ENCODE peak calls at places on chromosomes 4 and X, in nine cellular contexts. P is bronchial epithelial cell, L is psoas muscle, F is lower lobe of right lung, I is WTC11, E is BE2C, Z is progenitor cell of endocrine pancreas, D is NB4, Q is colonic mucosa. B is an unnamed sample.

GRCh38 chrX:17580529-17581155 is 156.7 kb upstream of the SCML1 start:
- DNase-seq in P (no peak), L (no peak), F (no peak), I (no peak), E (no peak), Z (no peak), D (no peak), Q (no peak), B (no peak)

GRCh38 chr4:21830272-21830671 is 118.3 kb downstream of the KCNIP4 start:
- DNase-seq in P (no peak), L (no peak), F (no peak), I (no peak), E (no peak), Z (no peak), D (no peak), Q (no peak), B (no peak)

GRCh38 chrX:140701480-140701879 is 8.1 kb upstream of the LINC00632 start:
- DNase-seq in P (peak), L (no peak), F (no peak), I (no peak), E (peak), Z (no peak), D (peak), Q (no peak), B (no peak)

GRCh38 chrX:102067966-102068723 is 57.3 kb upstream of the TCEAL2 start:
- DNase-seq in P (peak), L (no peak), F (no peak), I (no peak), E (peak), Z (no peak), D (peak), Q (no peak), B (peak)

GRCh38 chr4:23770011-23770410 is 119.8 kb downstream of the PPARGC1A start:
- DNase-seq in P (peak), L (no peak), F (no peak), I (no peak), E (no peak), Z (no peak), D (no peak), Q (no peak), B (no peak)

GRCh38 chr4:6672131-6672530 is 21.5 kb upstream of the S100P start:
- DNase-seq in P (no peak), L (no peak), F (no peak), I (no peak), E (no peak), Z (no peak), D (no peak), Q (no peak), B (no peak)

GRCh38 chr4:86978709-86979108 is 43.9 kb downstream of the AFF1 start:
- DNase-seq in P (no peak), L (no peak), F (no peak), I (no peak), E (no peak), Z (no peak), D (no peak), Q (no peak), B (no peak)

GRCh38 chrX:151183233-151183632 is 6.8 kb downstream of the GPR50 start:
- DNase-seq in P (no peak), L (no peak), F (no peak), I (no peak), E (no peak), Z (no peak), D (no peak), Q (no peak), B (no peak)

GRCh38 chrX:43679058-43679457 is 23.0 kb downstream of the MAOA start:
- DNase-seq in P (no peak), L (no peak), F (no peak), I (no peak), E (no peak), Z (no peak), D (no peak), Q (no peak), B (no peak)

GRCh38 chr4:76208005-76208765 is 5.4 kb downstream of the SCARB2 start:
- DNase-seq in P (peak), L (peak), F (peak), I (no peak), E (peak), Z (no peak), D (peak), Q (peak), B (no peak)

GRCh38 chr4:168441412-168441811 is 38.9 kb downstream of the DDX60L start:
- DNase-seq in P (peak), L (no peak), F (no peak), I (no peak), E (no peak), Z (no peak), D (no peak), Q (no peak), B (no peak)

GRCh38 chrX:53048169-53049126 is at the start of gene GPR173:
- DNase-seq in P (no peak), L (peak), F (peak), I (peak), E (peak), Z (peak), D (no peak), Q (peak), B (no peak)

DNA sequence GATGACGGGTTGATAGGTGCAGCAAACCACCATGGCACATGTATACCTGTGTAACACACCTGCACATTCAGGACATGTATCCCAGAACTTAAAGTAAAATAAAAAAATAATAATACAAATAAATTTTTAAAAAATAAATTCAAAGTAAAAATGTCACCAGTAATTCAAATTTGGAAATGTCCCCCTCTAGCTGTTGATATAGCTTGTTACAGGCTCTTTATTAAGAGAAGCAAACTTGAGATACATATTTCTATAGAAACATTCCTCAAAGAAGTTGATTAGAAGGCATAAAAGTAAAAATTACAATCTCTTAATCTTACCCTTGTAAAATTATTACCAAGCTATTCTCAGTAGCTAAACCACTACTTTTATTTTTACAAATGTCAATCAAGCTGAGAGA is 1397.0 kb downstream of the FAM133A start:
- DNase-seq in P (no peak), L (no peak), F (no peak), I (no peak), E (no peak), Z (no peak), D (no peak), Q (no peak), B (no peak)
- TF ChIP-seq CTCF in P (no peak), L (no peak), F (no peak), I (no peak), E (peak), Z (peak), D (no peak), Q (no peak), B (no peak)

GRCh38 chr4:186554890-186555827 is at the start of gene MTNR1A:
- DNase-seq in P (no peak), L (no peak), F (no peak), I (peak), E (no peak), Z (peak), D (no peak), Q (peak), B (no peak)
- TF ChIP-seq CTCF in P (peak), L (no peak), F (no peak), I (peak), E (no peak), Z (peak), D (no peak), Q (no peak), B (no peak)

DNA sequence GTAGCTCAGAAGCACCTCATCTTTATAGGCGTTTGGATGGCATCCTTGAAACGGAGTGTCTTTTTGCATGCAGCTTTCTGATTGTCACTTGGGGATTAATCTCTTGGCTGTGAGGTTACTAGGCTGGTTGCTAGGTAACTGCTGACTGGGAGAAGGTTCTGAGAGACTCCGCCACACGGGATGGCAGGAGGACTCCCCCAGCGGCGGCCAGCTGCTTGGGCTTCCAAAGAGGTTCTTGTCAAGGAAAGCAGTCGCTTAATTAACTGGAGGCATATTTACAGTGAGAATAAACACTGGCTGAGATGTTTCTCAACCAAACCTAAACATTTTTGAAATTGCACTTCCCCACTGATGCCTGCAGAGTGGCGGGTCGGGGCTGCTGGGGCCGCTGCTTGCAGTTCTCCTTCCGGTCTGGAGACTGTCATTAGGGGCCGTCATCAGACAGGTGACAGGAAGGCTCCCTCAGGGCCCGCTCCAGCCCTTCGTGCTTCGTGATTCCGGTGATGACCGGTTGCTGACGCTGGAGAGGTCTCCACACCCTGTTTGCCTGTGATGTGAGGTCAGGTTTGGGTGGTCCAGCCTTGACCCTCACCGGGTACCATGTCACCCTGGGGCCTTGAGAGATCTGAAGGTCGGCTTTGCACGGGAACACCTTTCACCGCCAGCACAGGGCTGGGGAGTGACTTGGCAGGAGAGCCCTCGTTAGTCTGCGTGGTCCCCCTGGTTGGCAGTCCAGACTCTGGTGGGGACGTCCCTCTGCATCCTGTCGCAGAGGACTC is 9.1 kb downstream of the NSG1 start:
- DNase-seq in P (no peak), L (no peak), F (peak), I (peak), E (peak), Z (no peak), D (peak), Q (no peak), B (peak)
- TF ChIP-seq CTCF in P (no peak), L (no peak), F (no peak), I (no peak), E (peak), Z (peak), D (no peak), Q (no peak), B (no peak)

DNA sequence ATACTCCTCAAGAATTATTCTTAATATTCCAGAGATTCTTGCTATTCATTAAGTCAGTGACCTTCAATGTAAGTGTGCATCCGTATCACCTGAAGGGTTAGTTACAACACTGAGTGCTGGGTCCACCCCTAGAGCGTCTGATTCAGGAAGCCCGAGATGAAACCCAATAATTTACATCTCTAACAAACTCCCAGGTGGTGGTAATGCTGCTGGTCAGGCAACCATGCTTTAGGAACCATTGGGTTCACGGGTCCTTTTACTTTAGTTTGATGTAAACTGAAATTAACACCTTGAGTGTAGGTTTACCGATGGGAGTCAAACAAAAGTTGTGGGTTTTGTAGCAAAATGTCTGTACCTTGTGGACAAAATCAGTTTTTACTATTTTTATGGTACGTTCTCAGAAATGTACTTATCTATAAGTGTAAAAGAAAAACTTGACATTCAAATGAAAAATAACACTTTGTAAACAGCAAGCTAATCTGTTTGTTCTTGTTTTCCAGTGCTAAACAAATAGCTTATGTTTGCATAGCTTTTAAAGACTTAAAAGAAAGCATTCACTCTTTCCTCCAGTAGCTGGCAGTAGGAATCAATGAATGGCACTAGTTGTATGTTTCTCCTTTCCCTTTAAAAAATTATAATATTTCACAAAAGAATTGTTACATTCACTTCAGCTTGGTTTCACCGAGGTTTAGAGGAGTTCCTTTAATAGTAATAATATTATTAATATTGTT is 32.7 kb downstream of the ACE2 start:
- DNase-seq in P (peak), L (no peak), F (no peak), I (no peak), E (no peak), Z (no peak), D (no peak), Q (no peak), B (no peak)
- TF ChIP-seq CTCF in P (peak), L (no peak), F (peak), I (no peak), E (peak), Z (peak), D (no peak), Q (no peak), B (no peak)

DNA sequence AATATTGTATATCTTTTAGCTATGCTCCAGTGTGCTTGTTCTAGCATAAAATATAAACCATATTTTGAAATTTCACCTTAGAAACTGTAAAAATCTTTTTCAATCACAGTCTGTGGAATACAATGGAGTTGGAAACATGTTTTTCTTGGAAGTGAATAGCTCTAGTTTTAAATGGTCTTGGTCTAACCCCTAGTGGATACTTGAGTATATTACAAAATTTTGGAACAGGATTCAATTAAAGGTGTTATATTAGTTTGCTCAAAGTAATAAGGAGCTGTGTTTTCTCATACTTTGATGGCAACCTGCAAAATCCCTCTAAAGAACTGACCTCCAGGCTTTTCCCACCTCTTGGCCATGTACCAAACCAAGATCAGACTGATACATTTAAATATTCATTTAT is 48.2 kb downstream of the STK26 start:
- DNase-seq in P (peak), L (no peak), F (no peak), I (no peak), E (no peak), Z (no peak), D (peak), Q (no peak), B (no peak)
- TF ChIP-seq CTCF in P (peak), L (peak), F (peak), I (no peak), E (no peak), Z (peak), D (no peak), Q (no peak), B (no peak)

DNA sequence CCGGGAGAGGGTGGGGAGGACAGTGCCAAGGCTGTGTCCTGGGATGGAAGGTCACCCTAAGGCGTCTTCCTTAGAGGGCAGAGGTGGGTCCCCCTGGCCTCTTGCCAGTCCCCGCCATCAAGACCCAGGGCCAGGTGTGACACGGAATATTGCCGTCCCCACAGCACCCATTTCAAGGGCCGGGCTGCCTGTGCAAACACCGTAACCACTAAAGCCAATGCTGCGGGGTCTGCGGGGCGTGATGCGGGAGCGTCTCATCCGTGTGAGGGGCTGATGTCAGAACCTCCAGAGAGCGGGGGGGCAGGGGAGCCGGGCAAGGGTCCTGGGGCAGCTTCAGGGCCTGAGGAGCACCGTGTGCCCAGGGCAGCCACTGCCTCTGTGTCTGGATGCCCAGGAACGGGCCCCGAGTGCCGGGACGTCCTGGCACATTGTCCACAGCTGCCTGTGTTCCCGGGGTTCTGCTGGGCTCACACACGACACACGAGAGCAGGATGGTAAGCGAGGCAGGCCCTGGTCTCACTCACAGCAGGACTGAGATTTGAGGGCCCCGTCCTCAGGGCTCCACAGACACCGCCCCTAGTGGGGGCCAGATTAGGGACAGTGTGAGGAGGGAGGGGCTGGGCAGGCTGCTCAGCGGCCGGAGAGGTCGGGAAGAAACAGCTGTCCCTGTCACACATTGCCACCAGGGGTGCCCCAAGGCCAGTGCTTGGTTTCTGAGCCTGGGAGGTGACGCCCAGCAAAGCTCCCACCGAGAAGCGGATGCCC is 29.2 kb downstream of the NKX1-1 start:
- DNase-seq in P (no peak), L (peak), F (peak), I (peak), E (peak), Z (no peak), D (no peak), Q (no peak), B (no peak)
- TF ChIP-seq CTCF in P (no peak), L (no peak), F (no peak), I (no peak), E (no peak), Z (peak), D (no peak), Q (no peak), B (no peak)

DNA sequence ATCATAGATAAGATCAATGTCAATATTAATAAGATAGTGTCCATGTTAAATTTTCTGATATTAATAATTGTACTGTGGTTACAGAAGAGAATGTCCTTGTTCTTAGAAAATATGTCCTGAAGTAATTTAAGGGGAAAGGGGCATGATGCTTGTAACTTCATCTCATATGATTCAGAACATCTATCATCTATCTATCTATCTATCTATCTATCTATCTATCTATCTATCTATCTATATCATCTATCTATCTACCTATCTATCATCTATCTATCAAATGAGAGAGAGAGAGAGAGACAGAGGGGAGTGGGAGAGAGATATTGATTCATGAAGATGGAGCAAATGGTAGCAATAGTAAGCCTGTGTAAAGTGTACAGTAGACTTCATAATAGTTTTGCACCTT is 124.8 kb upstream of the FAT1 start:
- DNase-seq in P (no peak), L (no peak), F (no peak), I (no peak), E (no peak), Z (no peak), D (no peak), Q (no peak), B (no peak)
- TF ChIP-seq CTCF in P (no peak), L (no peak), F (no peak), I (no peak), E (no peak), Z (no peak), D (no peak), Q (no peak), B (no peak)

DNA sequence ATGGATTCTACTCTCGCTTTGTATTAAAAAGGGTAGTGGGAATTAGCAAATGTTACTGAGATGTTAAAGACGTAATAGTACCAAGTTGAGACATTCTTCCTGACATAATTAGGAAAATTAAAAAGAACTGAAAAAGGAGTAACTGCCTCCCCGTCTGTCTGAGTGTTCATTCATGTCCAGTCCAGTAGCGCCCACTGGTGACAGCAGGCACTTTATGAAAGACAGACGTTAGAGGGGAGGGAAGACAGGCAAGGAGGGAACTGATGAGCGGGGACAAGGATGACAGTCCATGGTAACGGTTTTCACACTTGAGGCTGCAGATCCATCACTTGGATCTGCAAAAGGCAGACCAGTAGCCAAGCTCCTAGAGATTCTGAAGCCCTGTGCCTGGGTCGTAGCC is 326.7 kb downstream of the STK32B start:
- DNase-seq in P (no peak), L (no peak), F (no peak), I (peak), E (peak), Z (no peak), D (peak), Q (no peak), B (no peak)
- TF ChIP-seq CTCF in P (peak), L (no peak), F (no peak), I (no peak), E (peak), Z (no peak), D (peak), Q (no peak), B (no peak)

GRCh38 chrX:106415276-106415895 is 196.4 kb upstream of the RADX start:
- DNase-seq in P (peak), L (no peak), F (no peak), I (peak), E (peak), Z (no peak), D (peak), Q (peak), B (peak)
- TF ChIP-seq CTCF in P (peak), L (peak), F (peak), I (peak), E (peak), Z (peak), D (peak), Q (peak), B (peak)

GRCh38 chrX:1027680-1028079 is 184.8 kb downstream of the CRLF2 start:
- DNase-seq in P (no peak), L (no peak), F (no peak), I (no peak), E (no peak), Z (no peak), D (no peak), Q (no peak), B (no peak)
- TF ChIP-seq CTCF in P (no peak), L (no peak), F (no peak), I (no peak), E (no peak), Z (no peak), D (no peak), Q (no peak), B (no peak)